ENCODE peak calls at places on chromosomes 3 and 15, in six cellular contexts. X is stomach, P is adrenal gland, L is HAP-1, B is uterus, R is endothelial cell of umbilical vein. S is an unnamed sample. For H3K4me1 and H3K9me3, the result is how much of the 10 kb centered on the place peaks cover.

GRCh38 chr3:8456118-8456811 is 45.4 kb upstream of the LMCD1 start:
- DNase-seq in P (no peak), X (no peak), L (no peak), R (no peak), B (no peak), S (no peak)

GRCh38 chr3:146093928-146094327 is 67.1 kb downstream of the PLOD2 start:
- DNase-seq in B (peak), P (peak), R (peak), L (no peak), X (no peak), S (no peak)

GRCh38 chr3:49723301-49723630 is 485 bp downstream of the GMPPB start:
- DNase-seq in L (peak), R (no peak), P (peak), X (peak), B (peak), S (peak)

GRCh38 chr3:52054689-52055511 is 1.5 kb downstream of the DUSP7 start:
- DNase-seq in B (peak), R (peak), X (no peak), L (no peak), P (no peak), S (peak)

GRCh38 chr15:61500951-61501350 is 271.8 kb upstream of the RORA start:
- DNase-seq in B (no peak), L (no peak), X (no peak), P (no peak), R (no peak), S (no peak)

GRCh38 chr15:32688151-32688639 is 29.6 kb upstream of the GREM1 start:
- DNase-seq in P (no peak), X (peak), R (no peak), B (no peak), L (no peak), S (no peak)

GRCh38 chr3:190229632-190230424 is 92.4 kb downstream of the CLDN1 start:
- DNase-seq in L (no peak), P (no peak), R (peak), X (no peak), B (no peak), S (no peak)

GRCh38 chr15:91866971-91867372 is 13.5 kb downstream of the SLCO3A1 start:
- DNase-seq in L (no peak), P (peak), R (no peak), B (peak), X (no peak), S (no peak)

GRCh38 chr3:101940521-101940992 is 91.2 kb downstream of the NFKBIZ start:
- DNase-seq in X (no peak), P (no peak), L (no peak), B (peak), R (peak), S (no peak)

GRCh38 chr15:99998661-99999101 is 265.4 kb upstream of the LYSMD4 start:
- DNase-seq in B (no peak), R (no peak), X (peak), L (no peak), P (no peak), S (no peak)

GRCh38 chr15:90211440-90212168 is 10.5 kb downstream of the SEMA4B start:
- DNase-seq in B (no peak), P (no peak), R (peak), X (peak), L (no peak), S (no peak)

GRCh38 chr3:161420746-161421145 is 49.4 kb upstream of the SPTSSB start:
- DNase-seq in X (peak), R (peak), B (no peak), L (peak), P (no peak), S (no peak)

GRCh38 chr3:46701211-46701939 is at the start of gene TMIE:
- DNase-seq in L (no peak), X (no peak), B (peak), P (no peak), R (no peak), S (no peak)

GRCh38 chr3:184643442-184643841 is 68.4 kb downstream of the MAGEF1 start:
- DNase-seq in X (no peak), R (no peak), L (no peak), P (no peak), B (no peak), S (no peak)

GRCh38 chr3:56732109-56732508 is 49.0 kb upstream of the TASOR start:
- DNase-seq in L (no peak), R (no peak), B (no peak), X (no peak), P (no peak), S (no peak)

GRCh38 chr15:41989573-41990242 is 17.4 kb upstream of the EHD4 start:
- DNase-seq in L (peak), X (peak), R (peak), B (peak), P (peak), S (peak)

GRCh38 chr3:183369117-183369516 is 59.3 kb downstream of the MCF2L2 start:
- DNase-seq in R (no peak), P (no peak), B (no peak), L (no peak), X (no peak), S (no peak)

GRCh38 chr3:122246214-122246613 is 62.7 kb downstream of the CASR start:
- DNase-seq in P (no peak), R (no peak), B (no peak), X (no peak), L (no peak), S (no peak)

GRCh38 chr15:63380151-63380827 is 1.4 kb downstream of the CA12 start:
- DNase-seq in R (no peak), L (no peak), X (no peak), P (no peak), B (no peak), S (no peak)
- H3K4me1 ChIP-seq in R (under half), L (under half), X (under half), P (under half), B (under half), S (under half)

DNA sequence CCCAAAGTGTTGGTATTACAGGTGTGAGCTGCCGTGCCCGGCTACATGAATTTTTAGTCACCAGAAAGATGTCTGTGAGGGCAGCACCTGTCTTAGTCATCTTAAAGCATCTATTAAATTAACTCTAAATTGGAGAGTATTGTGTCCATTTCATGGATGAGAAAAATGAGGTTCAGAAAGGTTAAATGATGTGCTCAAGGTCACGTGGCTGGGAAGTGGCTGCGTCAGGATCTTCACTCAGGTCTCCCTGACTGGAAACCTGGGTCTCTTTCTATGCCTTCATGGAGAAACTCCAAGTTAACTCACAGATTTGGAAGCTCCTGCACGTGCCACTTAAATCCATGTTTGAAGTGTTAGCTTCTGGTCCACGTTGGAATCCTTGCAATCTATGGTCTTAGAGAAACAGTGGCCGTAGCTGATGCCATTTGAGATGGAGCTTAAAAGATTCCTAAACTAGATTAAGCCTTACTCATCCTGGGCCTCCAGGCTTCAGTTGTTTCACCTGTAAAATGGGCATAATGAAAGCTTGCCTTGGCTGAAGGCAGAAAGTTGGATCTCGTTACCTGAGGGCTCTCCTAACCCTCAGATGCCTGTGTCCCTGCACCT is 5.2 kb upstream of the TMEM40 start:
- DNase-seq in R (no peak), L (no peak), B (no peak), X (no peak), P (no peak), S (no peak)
- H3K9me3 ChIP-seq in R (under half), L (under half), B (under half), X (under half), P (under half), S (under half)

GRCh38 chr3:188183452-188183851 is 29.5 kb downstream of the LPP start:
- DNase-seq in X (no peak), P (no peak), B (no peak), R (no peak), L (no peak), S (no peak)
- H3K4me1 ChIP-seq in X (half or more), P (under half), B (under half), R (under half), L (under half), S (under half)

GRCh38 chr15:27256446-27256845 is 285.5 kb downstream of the GABRG3 start:
- DNase-seq in L (no peak), P (no peak), X (no peak), R (no peak), B (no peak), S (no peak)

GRCh38 chr15:27260523-27260922 is 289.5 kb downstream of the GABRG3 start:
- DNase-seq in L (no peak), B (no peak), R (no peak), X (no peak), P (no peak), S (no peak)

GRCh38 chr15:27254016-27254415 is 283.0 kb downstream of the GABRG3 start:
- DNase-seq in B (no peak), R (no peak), P (no peak), X (no peak), L (no peak), S (no peak)

GRCh38 chr15:27254801-27255200 is 283.8 kb downstream of the GABRG3 start:
- DNase-seq in L (no peak), R (no peak), P (no peak), B (no peak), X (no peak), S (no peak)

DNA sequence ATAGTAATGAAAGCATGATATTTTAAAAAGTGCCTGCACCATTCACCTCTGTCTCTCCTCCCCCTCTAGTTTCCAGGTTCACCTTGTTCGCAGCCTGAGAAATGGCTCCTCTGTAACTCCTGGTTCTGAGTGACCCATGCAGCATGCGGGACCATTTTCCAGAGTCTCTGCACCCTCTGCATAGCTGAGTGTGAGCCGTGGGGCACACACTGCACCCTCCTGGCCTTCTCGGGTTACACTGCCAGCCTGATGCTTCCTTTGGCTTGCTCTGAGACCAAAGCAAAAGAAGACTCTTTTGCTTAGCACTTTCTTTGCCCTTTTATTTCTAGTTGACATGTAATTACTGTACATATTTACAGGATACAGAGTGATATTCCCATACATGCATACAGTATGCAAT is 287.3 kb downstream of the GABRG3 start:
- DNase-seq in R (no peak), P (no peak), L (no peak), B (no peak), X (no peak), S (no peak)
- H3K9me3 ChIP-seq in R (under half), P (under half), L (under half), B (under half), X (under half), S (under half)

S was measured in CD4-positive, CD25-positive, alpha-beta regulatory T cell.